ENCODE peak calls at places on chromosomes 6 and 20, in six cellular contexts. One of them, this sample, is unnamed.

GRCh38 chr20:48983423-48984400 is 62.2 kb downstream of the ARFGEF2 start:
- DNase-seq in GM23248: peak
- DNase-seq in NCI-H1436: no peak
- DNase-seq in T follicular helper cell: no peak
- DNase-seq in NCI-H187: no peak
- DNase-seq in A673: peak
- DNase-seq in this sample: no peak

GRCh38 chr6:118876201-118876600 is 17.8 kb upstream of the ASF1A start:
- DNase-seq in GM23248: peak
- DNase-seq in NCI-H1436: no peak
- DNase-seq in T follicular helper cell: no peak
- DNase-seq in NCI-H187: no peak
- DNase-seq in A673: no peak
- DNase-seq in this sample: no peak

GRCh38 chr20:63740070-63740500 is 509 bp downstream of the SLC2A4RG start:
- DNase-seq in GM23248: peak
- DNase-seq in NCI-H1436: no peak
- DNase-seq in T follicular helper cell: peak
- DNase-seq in NCI-H187: peak
- DNase-seq in A673: peak
- DNase-seq in this sample: peak

GRCh38 chr6:33700391-33701050 is 11.0 kb downstream of the UQCC2 start:
- DNase-seq in GM23248: peak
- DNase-seq in NCI-H1436: peak
- DNase-seq in T follicular helper cell: peak
- DNase-seq in NCI-H187: no peak
- DNase-seq in A673: peak
- DNase-seq in this sample: peak

GRCh38 chr6:3259491-3259958 is 778 bp downstream of the PSMG4 start:
- DNase-seq in GM23248: peak
- DNase-seq in NCI-H1436: peak
- DNase-seq in T follicular helper cell: no peak
- DNase-seq in NCI-H187: no peak
- DNase-seq in A673: peak
- DNase-seq in this sample: peak

GRCh38 chr6:168025831-168026325 is 28.4 kb downstream of the KIF25 start:
- DNase-seq in GM23248: no peak
- DNase-seq in NCI-H1436: no peak
- DNase-seq in T follicular helper cell: no peak
- DNase-seq in NCI-H187: no peak
- DNase-seq in A673: no peak
- DNase-seq in this sample: peak

GRCh38 chr20:57801046-57801445 is 91.2 kb upstream of the PMEPA1 start:
- DNase-seq in GM23248: no peak
- DNase-seq in NCI-H1436: no peak
- DNase-seq in T follicular helper cell: no peak
- DNase-seq in NCI-H187: no peak
- DNase-seq in A673: peak
- DNase-seq in this sample: no peak

GRCh38 chr6:161922631-161923119 is 648.8 kb upstream of the AGPAT4 start:
- DNase-seq in GM23248: peak
- DNase-seq in NCI-H1436: no peak
- DNase-seq in T follicular helper cell: no peak
- DNase-seq in NCI-H187: no peak
- DNase-seq in A673: peak
- DNase-seq in this sample: no peak

This sample was measured in spleen.